ENCODE peak calls at places on chromosomes 2 and 18, in five cellular contexts. Y is HL-60, V is dorsolateral prefrontal cortex, B is iPS DF 6.9, O is H1. A is an unnamed sample.

GRCh38 chr2:11833601-11834000 is 87.2 kb downstream of the LPIN1 start:
- DNase-seq in Y (no peak), V (no peak), B (no peak), O (no peak), A (peak)

GRCh38 chr18:2627821-2628276 is 27.7 kb upstream of the SMCHD1 start:
- DNase-seq in Y (peak), V (no peak), B (no peak), O (no peak), A (peak)

GRCh38 chr2:75464348-75464946 is 96.3 kb downstream of the EVA1A start:
- DNase-seq in Y (no peak), V (no peak), B (no peak), O (no peak), A (peak)

GRCh38 chr2:152611458-152612231 is 105.6 kb downstream of the PRPF40A start:
- DNase-seq in Y (peak), V (no peak), B (no peak), O (no peak), A (peak)

GRCh38 chr2:120825370-120826259 is 89.9 kb downstream of the GLI2 start:
- DNase-seq in Y (no peak), V (no peak), B (no peak), O (no peak), A (no peak)

GRCh38 chr2:230161180-230161579 is 58.6 kb downstream of the SP110 start:
- DNase-seq in Y (peak), V (no peak), B (no peak), O (no peak), A (peak)

GRCh38 chr18:12659904-12660605 is 2.1 kb upstream of the SPIRE1 start:
- DNase-seq in Y (peak), V (peak), B (no peak), O (no peak), A (peak)

GRCh38 chr2:96342085-96342484 is 6.5 kb downstream of the NCAPH start:
- DNase-seq in Y (no peak), V (no peak), B (no peak), O (no peak), A (no peak)

GRCh38 chr2:241282553-241282952 is 32.9 kb downstream of the HDLBP start:
- DNase-seq in Y (no peak), V (no peak), B (no peak), O (no peak), A (no peak)

GRCh38 chr2:3487028-3487425 is 32.3 kb downstream of the ADI1 start:
- DNase-seq in Y (no peak), V (no peak), B (no peak), O (no peak), A (no peak)

GRCh38 chr2:10289891-10290290 is 12.8 kb upstream of the HPCAL1 start:
- DNase-seq in Y (no peak), V (no peak), B (no peak), O (no peak), A (peak)

GRCh38 chr2:157355618-157356017 is 30.0 kb upstream of the ERMN start:
- DNase-seq in Y (no peak), V (no peak), B (no peak), O (no peak), A (no peak)

GRCh38 chr2:153870308-153870707 is 1.4 kb upstream of the GALNT13 start:
- DNase-seq in Y (no peak), V (peak), B (no peak), O (no peak), A (no peak)

GRCh38 chr2:238636269-238637073 is 209.7 kb downstream of the ASB1 start:
- DNase-seq in Y (no peak), V (no peak), B (no peak), O (peak), A (no peak)

GRCh38 chr2:155320236-155320635 is 621.7 kb downstream of the KCNJ3 start:
- DNase-seq in Y (no peak), V (no peak), B (no peak), O (no peak), A (no peak)

GRCh38 chr18:67924656-67925055 is 408.1 kb upstream of the DSEL start:
- DNase-seq in Y (no peak), V (no peak), B (no peak), O (no peak), A (no peak)

GRCh38 chr2:183950673-183951072 is 647.7 kb upstream of the ZNF804A start:
- DNase-seq in Y (no peak), V (no peak), B (no peak), O (no peak), A (no peak)

GRCh38 chr2:138421971-138422335 is 79.6 kb upstream of the SPOPL start:
- DNase-seq in Y (no peak), V (no peak), B (no peak), O (no peak), A (peak)

GRCh38 chr2:68889500-68889899 is 18.3 kb upstream of the BMP10 start:
- DNase-seq in Y (no peak), V (no peak), B (no peak), O (no peak), A (no peak)

GRCh38 chr2:143505542-143505941 is 376.3 kb downstream of the ARHGAP15 start:
- DNase-seq in Y (no peak), V (no peak), B (no peak), O (no peak), A (no peak)

GRCh38 chr2:13923823-13924222 is 708.7 kb upstream of the LRATD1 start:
- DNase-seq in Y (no peak), V (no peak), B (no peak), O (no peak), A (no peak)

GRCh38 chr2:19667085-19667484 is 234.7 kb downstream of the TTC32 start:
- DNase-seq in Y (no peak), V (no peak), B (no peak), O (no peak), A (peak)

GRCh38 chr2:68287580-68288441 is 31.9 kb downstream of the CNRIP1 start:
- DNase-seq in Y (no peak), V (no peak), B (no peak), O (no peak), A (peak)

GRCh38 chr2:20348542-20348941 is 2.1 kb downstream of the PUM2 start:
- DNase-seq in Y (no peak), V (no peak), B (no peak), O (no peak), A (peak)

GRCh38 chr18:77088977-77089795 is 43.4 kb downstream of the MBP start:
- DNase-seq in Y (no peak), V (no peak), B (no peak), O (no peak), A (no peak)
- H3K4me3 ChIP-seq in Y (no peak), V (no peak), B (no peak), O (no peak), A (no peak)

GRCh38 chr2:236162031-236162803 is 6.0 kb downstream of the GBX2 start:
- DNase-seq in Y (no peak), V (no peak), B (no peak), O (peak), A (no peak)

GRCh38 chr2:236164201-236164982 is 3.8 kb downstream of the GBX2 start:
- DNase-seq in Y (no peak), V (no peak), B (no peak), O (peak), A (no peak)

GRCh38 chr2:236161531-236161930 is 6.7 kb downstream of the GBX2 start:
- DNase-seq in Y (no peak), V (no peak), B (no peak), O (no peak), A (no peak)

GRCh38 chr2:236163483-236164200 is 4.5 kb downstream of the GBX2 start:
- DNase-seq in Y (no peak), V (no peak), B (no peak), O (peak), A (no peak)

DNA sequence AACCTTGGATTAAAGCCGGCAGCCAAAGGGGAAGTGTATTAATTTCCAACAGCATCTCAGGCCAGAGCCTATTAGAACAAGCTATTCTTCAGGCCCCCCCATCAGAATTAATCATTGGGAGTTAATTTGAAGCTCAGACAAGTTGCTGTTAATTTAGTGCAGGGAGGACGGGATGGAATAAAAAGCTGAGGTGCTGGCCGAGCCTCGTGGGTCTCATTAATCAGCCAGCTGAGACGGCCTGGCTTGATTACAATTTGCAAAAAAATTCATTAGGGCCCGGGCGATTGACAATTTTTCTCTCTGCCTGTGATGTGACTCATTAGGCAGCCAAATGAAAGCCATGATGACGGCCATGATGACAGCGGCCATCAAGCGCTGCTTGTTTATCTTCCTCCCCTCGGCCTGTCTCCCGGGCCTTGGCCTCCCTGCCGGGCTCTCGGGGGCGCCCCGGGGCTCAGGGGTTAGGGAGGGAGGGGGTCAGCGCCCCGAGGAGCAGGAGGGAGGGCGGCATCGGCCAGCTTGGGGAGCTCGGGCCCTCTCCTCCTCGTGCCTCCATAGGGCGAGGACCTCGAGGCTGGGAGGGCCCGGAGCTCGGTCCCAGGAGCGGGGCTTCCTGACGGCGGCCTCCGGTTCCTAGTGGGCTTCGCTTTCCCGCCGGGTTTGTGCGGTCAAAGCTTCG is 5.2 kb downstream of the GBX2 start:
- DNase-seq in Y (no peak), V (no peak), B (no peak), O (no peak), A (no peak)
- H3K4me3 ChIP-seq in Y (no peak), V (no peak), B (peak), O (peak), A (no peak)

DNA sequence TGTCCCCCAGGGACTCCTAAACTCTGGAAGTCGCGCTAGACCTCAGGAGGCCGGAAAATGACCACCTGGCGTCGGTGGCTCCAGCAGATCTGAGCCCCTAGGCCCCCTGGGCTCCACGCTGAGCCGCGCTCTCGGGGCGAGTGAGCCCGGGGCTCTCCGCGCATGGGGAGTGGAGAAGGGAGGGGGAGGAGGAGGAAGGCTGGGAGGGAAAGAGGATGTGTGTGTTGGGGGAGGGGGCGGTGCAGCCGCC is 898 bp upstream of the DLX1 start:
- DNase-seq in Y (no peak), V (no peak), B (no peak), O (no peak), A (no peak)
- H3K4me3 ChIP-seq in Y (peak), V (peak), B (peak), O (peak), A (peak)

GRCh38 chr2:37326285-37326684 is 1.7 kb upstream of the PRKD3 start:
- DNase-seq in Y (no peak), V (no peak), B (no peak), O (no peak), A (peak)
- H3K4me3 ChIP-seq in Y (no peak), V (peak), B (no peak), O (no peak), A (no peak)

DNA sequence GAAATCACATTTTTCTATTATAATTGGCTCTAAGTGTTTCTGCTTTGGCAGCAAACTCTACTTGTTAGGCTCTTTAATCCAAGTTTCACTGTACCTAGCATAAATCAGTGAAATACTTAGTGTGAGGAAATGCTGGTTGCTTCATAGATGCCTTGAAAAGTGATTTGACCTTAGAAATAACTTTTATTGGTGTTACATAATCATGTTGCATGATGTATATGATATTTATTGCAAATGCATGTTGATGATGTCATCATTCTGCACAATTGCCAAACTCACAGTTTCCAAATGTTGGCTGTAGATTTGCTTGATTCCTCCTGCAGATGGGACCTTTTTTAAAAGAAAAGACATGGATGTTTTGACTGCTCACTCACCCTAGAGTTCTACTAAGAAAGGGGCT is 137.6 kb upstream of the BCL2L11 start:
- DNase-seq in Y (peak), V (no peak), B (no peak), O (no peak), A (peak)
- H3K4me3 ChIP-seq in Y (no peak), V (no peak), B (no peak), O (no peak), A (no peak)

DNA sequence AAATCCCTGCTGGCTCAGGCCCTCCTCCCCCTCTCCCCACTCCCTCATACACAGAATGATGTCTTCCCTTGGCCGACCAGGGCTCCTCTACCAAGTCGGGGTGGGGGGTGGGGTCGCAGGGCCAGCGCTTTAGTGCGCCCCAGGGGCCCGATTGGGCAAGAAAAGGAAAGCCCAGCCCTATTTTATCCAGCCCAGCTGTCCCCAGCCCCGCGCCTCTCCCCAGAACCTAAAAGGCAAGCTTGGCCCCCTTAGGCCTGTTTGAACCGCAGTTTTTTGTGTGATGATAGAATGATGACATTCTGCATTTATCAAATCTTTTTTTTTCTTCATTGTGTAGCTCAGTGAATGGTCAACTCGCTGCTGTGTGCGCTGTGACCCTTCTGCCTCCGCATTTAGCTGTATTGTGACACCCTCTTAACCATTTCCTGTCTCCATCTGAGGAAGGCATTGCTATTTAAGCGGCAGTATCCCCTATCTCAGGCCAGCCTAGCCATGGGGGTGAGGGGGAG is 231.4 kb downstream of the HAUS1 start:
- DNase-seq in Y (no peak), V (peak), B (peak), O (peak), A (peak)
- H3K4me3 ChIP-seq in Y (peak), V (peak), B (peak), O (peak), A (peak)

GRCh38 chr2:148552675-148553331 is 91.7 kb upstream of the EPC2 start:
- DNase-seq in Y (no peak), V (no peak), B (no peak), O (no peak), A (peak)

GRCh38 chr2:148555622-148556294 is 88.8 kb upstream of the EPC2 start:
- DNase-seq in Y (no peak), V (no peak), B (no peak), O (no peak), A (no peak)

GRCh38 chr2:148549001-148549400 is 95.5 kb upstream of the EPC2 start:
- DNase-seq in Y (no peak), V (no peak), B (no peak), O (no peak), A (no peak)

GRCh38 chr2:148554459-148555247 is 89.9 kb upstream of the EPC2 start:
- DNase-seq in Y (no peak), V (no peak), B (peak), O (no peak), A (peak)

DNA sequence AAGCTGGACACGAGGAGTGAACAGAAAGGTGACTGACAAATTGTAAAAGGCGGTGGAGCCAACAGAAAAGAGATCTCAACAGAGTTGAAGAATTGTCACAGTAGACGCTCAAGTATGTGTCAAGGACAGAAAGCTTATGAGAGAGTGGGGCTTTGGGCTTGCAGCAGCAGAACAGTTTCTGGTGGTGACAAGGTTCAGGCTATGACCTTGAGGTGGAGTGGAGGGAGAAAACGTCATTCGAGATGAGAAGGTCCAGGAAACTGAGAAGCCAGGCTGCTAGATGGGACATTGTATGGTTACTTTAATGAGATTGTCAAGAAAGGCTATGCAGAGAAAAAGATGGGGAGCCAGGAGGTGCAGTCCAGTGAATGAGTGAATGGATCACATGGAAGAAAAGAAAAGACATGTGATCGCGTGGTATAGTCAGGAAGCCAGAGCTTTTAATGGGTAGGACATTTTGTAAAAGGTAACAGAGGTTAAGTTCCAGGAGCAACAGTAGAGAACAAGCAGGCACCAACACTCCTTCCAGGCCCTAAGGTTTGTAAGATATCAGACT is 91.1 kb upstream of the EPC2 start:
- DNase-seq in Y (no peak), V (no peak), B (no peak), O (no peak), A (no peak)
- H3K4me3 ChIP-seq in Y (no peak), V (peak), B (no peak), O (no peak), A (peak)

GRCh38 chr2:134197445-134197844 is 56.4 kb upstream of the MGAT5 start:
- DNase-seq in Y (no peak), V (no peak), B (no peak), O (no peak), A (no peak)

GRCh38 chr2:134195341-134195740 is 58.5 kb upstream of the MGAT5 start:
- DNase-seq in Y (no peak), V (no peak), B (no peak), O (no peak), A (no peak)

GRCh38 chr2:134199123-134199522 is 54.7 kb upstream of the MGAT5 start:
- DNase-seq in Y (no peak), V (no peak), B (no peak), O (no peak), A (no peak)

GRCh38 chr2:134200024-134200423 is 53.8 kb upstream of the MGAT5 start:
- DNase-seq in Y (no peak), V (no peak), B (no peak), O (no peak), A (no peak)

DNA sequence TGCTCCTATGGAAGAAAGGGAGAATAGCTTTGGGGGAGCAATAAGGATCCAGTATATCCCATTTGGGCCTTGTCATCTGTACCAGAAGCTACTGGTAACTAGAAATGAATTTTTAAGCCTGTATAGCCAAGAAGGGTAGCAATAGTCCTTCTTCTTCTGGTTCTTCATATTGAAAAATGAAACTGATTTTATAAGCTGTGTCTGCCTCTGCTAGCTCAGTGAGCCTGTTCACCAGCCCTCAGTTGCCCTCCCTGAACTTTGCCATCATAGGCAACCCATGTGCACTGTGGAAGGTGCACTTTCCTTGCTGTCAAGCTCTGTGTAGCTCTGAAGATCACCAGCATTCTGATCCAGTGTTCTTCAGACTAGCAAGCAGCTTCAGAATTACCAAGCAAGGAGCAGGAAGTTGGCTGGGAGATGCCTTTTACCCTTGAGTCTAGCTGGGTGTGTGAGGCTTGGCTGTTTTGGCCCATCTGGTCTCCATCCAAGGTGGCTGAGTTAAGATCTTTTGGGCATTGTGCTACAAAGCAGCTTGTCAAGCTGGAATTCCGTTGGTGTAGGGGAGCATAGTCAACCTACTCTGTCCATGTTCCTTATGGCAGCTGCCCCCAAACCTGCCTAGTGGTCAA is 55.8 kb upstream of the MGAT5 start:
- DNase-seq in Y (no peak), V (no peak), B (no peak), O (no peak), A (no peak)
- H3K4me3 ChIP-seq in Y (no peak), V (no peak), B (no peak), O (no peak), A (no peak)

A was measured in NB4.